ENCODE peak calls at places on chromosomes 3 and 15, in four cellular contexts. X is IMR-90, T is H1, V is mesendoderm. B is an unnamed sample.

GRCh38 chr3:59121346-59122144 is 71.7 kb upstream of the CFAP20DC start:
- DNase-seq in V (peak; percentile 10), X (no peak), T (no peak), B (no peak)

GRCh38 chr3:193489949-193490348 is 64.7 kb downstream of the ATP13A4 start:
- DNase-seq in T (no peak), X (no peak), V (no peak), B (no peak)

GRCh38 chr15:99706557-99707303 is 26.5 kb downstream of the LYSMD4 start:
- DNase-seq in X (no peak), T (no peak), V (no peak), B (no peak)

GRCh38 chr3:146072061-146072460 is 88.9 kb downstream of the PLOD2 start:
- DNase-seq in X (no peak), V (peak; percentile 65), T (no peak), B (no peak)

GRCh38 chr3:40363681-40364080 is 23.3 kb upstream of the ENTPD3 start:
- DNase-seq in T (no peak), V (no peak), X (no peak), B (no peak)

GRCh38 chr3:137767146-137768020 is 3.3 kb downstream of the SOX14 start:
- DNase-seq in X (no peak), V (peak; percentile 72), T (peak; percentile 74), B (peak; percentile 93)

GRCh38 chr15:83848315-83849050 is 194.6 kb downstream of the ADAMTSL3 start:
- DNase-seq in T (no peak), X (peak; percentile 97), V (no peak), B (no peak)

GRCh38 chr3:185630182-185630622 is 44.1 kb downstream of the SENP2 start:
- DNase-seq in V (no peak), T (no peak), X (peak; percentile 53), B (no peak)

GRCh38 chr3:143881102-143881501 is 32.8 kb upstream of the SLC9A9 start:
- DNase-seq in T (no peak), X (no peak), V (no peak), B (no peak)

GRCh38 chr3:53523346-53523745 is 28.9 kb downstream of the CACNA1D start:
- DNase-seq in T (no peak), X (no peak), V (no peak), B (no peak)

GRCh38 chr3:146640955-146641867 is 36.1 kb upstream of the PLSCR5 start:
- DNase-seq in T (no peak), X (peak; percentile 37), V (peak; percentile 68), B (no peak)

GRCh38 chr3:140762751-140763150 is 84.9 kb downstream of the TRIM42 start:
- DNase-seq in X (no peak), V (no peak), T (no peak), B (no peak)

GRCh38 chr15:39580630-39581500 is at the start of gene THBS1:
- DNase-seq in T (peak; percentile 99), X (peak; percentile 95), V (peak; percentile 97), B (peak; percentile 96)

GRCh38 chr15:100651253-100651652 is 48.9 kb downstream of the ASB7 start:
- DNase-seq in X (peak; percentile 46), T (no peak), V (no peak), B (no peak)

GRCh38 chr15:57540736-57541135 is 51.0 kb upstream of the MYZAP start:
- DNase-seq in V (no peak), X (no peak), T (no peak), B (no peak)

GRCh38 chr15:88118035-88118434 is 138.5 kb downstream of the NTRK3 start:
- DNase-seq in T (no peak), X (no peak), V (no peak), B (no peak)

GRCh38 chr3:16884084-16884747 is 539 bp upstream of the PLCL2 start:
- DNase-seq in V (peak; percentile 78), X (peak; percentile 6), T (peak; percentile 94), B (peak; percentile 83)

GRCh38 chr3:101544181-101544850 is 17.4 kb upstream of the TRMT10C start:
- DNase-seq in X (no peak), V (no peak), T (no peak), B (no peak)
- H3K56ac ChIP-seq in X (no peak overlapping the region), V (no peak overlapping the region), T (no peak overlapping the region), B (no peak overlapping the region)

GRCh38 chr15:69660114-69660513 is 207.5 kb downstream of the RPLP1 start:
- DNase-seq in X (no peak), T (no peak), V (no peak), B (no peak)

GRCh38 chr15:69660658-69661405 is 208.2 kb downstream of the RPLP1 start:
- DNase-seq in X (no peak), T (no peak), V (no peak), B (no peak)

GRCh38 chr15:69662668-69663000 is 210.0 kb downstream of the RPLP1 start:
- DNase-seq in V (no peak), T (no peak), X (no peak), B (no peak)

GRCh38 chr15:69661871-69662667 is 209.5 kb downstream of the RPLP1 start:
- DNase-seq in T (no peak), X (no peak), V (no peak), B (no peak)

GRCh38 chr15:69661446-69661845 is 208.8 kb downstream of the RPLP1 start:
- DNase-seq in V (no peak), T (no peak), X (no peak), B (no peak)
- H3K23ac ChIP-seq in V (no peak overlapping the region), T (no peak overlapping the region), X (no peak overlapping the region), B (no peak overlapping the region)

GRCh38 chr3:169666501-169667379 is 3.2 kb upstream of the MECOM start:
- DNase-seq in X (no peak), T (peak; percentile 60), V (no peak), B (peak; percentile 63)

GRCh38 chr3:169668081-169668956 is 4.8 kb upstream of the MECOM start:
- DNase-seq in T (peak; percentile 73), V (peak; percentile 60), X (peak; percentile 18), B (peak; percentile 54)

GRCh38 chr3:169668957-169669681 is 5.6 kb upstream of the MECOM start:
- DNase-seq in T (peak; percentile 87), X (peak; percentile 50), V (peak; percentile 74), B (peak; percentile 85)

GRCh38 chr3:169667380-169667671 is 3.8 kb upstream of the MECOM start:
- DNase-seq in V (no peak), T (no peak), X (no peak), B (no peak)

DNA sequence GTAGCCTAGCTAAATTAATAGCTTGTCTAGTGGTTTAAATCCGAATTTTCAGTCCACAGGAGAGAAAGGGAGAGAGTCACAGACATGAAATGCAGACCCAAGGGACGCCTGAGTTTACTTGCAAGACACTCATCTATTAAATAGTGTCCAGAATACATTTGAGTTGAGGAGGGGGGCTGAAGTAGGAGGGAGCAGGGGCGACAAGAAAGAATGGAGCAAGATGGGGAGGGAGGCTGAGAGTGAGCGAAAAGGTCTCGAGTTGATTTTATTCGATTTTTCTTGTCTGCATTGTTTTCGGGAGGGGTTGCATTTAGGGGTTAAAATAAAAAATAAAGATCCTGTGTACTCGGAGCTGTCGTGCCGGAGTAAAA is 4.2 kb upstream of the MECOM start:
- DNase-seq in V (peak; percentile 4), T (no peak), X (no peak), B (no peak)
- H3K27me3 ChIP-seq in V (peaks cover 31% of the 10 kb centered on the region), T (peaks cover 52% of the 10 kb centered on the region), X (peaks cover 45% of the 10 kb centered on the region), B (peaks cover 39% of the 10 kb centered on the region)

GRCh38 chr15:96209285-96209735 is 121.2 kb upstream of the NR2F2 start:
- DNase-seq in T (no peak), V (no peak), X (no peak), B (no peak)
- H3K56ac ChIP-seq in T (no peak overlapping the region), V (no peak overlapping the region), X (no peak overlapping the region), B (no peak overlapping the region)

GRCh38 chr3:123163146-123163545 is 38.6 kb upstream of the SEC22A start:
- DNase-seq in X (no peak), V (no peak), T (peak; percentile 16), B (peak; percentile 6)
- H3K23ac ChIP-seq in X (no peak overlapping the region), V (no peak overlapping the region), T (no peak overlapping the region), B (no peak overlapping the region)

B was measured in H9.